ENCODE peak calls at places on chromosome 19, in four cellular contexts. D, Z, L and I are unnamed samples.

GRCh38 chr19:47541507-47541906 is 26.6 kb upstream of the NAPA start:
- DNase-seq in Z (no peak), L (no peak), D (no peak), I (no peak)

GRCh38 chr19:16650821-16651220 is 9.1 kb downstream of the SMIM7 start:
- DNase-seq in L (no peak), D (no peak), Z (no peak), I (no peak)

GRCh38 chr19:32870981-32871451 is 1.4 kb upstream of the SLC7A9 start:
- DNase-seq in Z (no peak), L (no peak), D (no peak), I (no peak)

GRCh38 chr19:38059897-38060296 is 152.9 kb downstream of the SIPA1L3 start:
- DNase-seq in D (no peak), Z (no peak), L (no peak), I (no peak)

GRCh38 chr19:1779604-1779973 is 26.3 kb downstream of the ONECUT3 start:
- DNase-seq in L (no peak), Z (no peak), D (no peak), I (no peak)

GRCh38 chr19:1621574-1621973 is 16.3 kb upstream of the UQCR11 start:
- DNase-seq in Z (no peak), D (no peak), L (no peak), I (no peak)

GRCh38 chr19:46514589-46515289 is 19.1 kb upstream of the PNMA8B start:
- DNase-seq in Z (no peak), L (no peak), D (no peak), I (no peak)

GRCh38 chr19:3365447-3366103 is 808 bp upstream of the NFIC start:
- DNase-seq in L (no peak), Z (no peak), D (no peak), I (no peak)

GRCh38 chr19:41815301-41815700 is 18.9 kb downstream of the CEACAM3 start:
- DNase-seq in L (no peak), Z (no peak), D (no peak), I (no peak)

GRCh38 chr19:4279530-4280422 is 710 bp downstream of the SHD start:
- DNase-seq in L (no peak), D (no peak), Z (no peak), I (no peak)

GRCh38 chr19:12727745-12728433 is 4.2 kb upstream of the TNPO2 start:
- DNase-seq in L (no peak), D (no peak), Z (no peak), I (no peak)

GRCh38 chr19:48006762-48007161 is 12.3 kb downstream of the ELSPBP1 start:
- DNase-seq in L (no peak), D (no peak), Z (no peak), I (peak; percentile 48)

GRCh38 chr19:45608948-45609347 is 6.9 kb upstream of the GPR4 start:
- DNase-seq in L (no peak), Z (no peak), D (no peak), I (no peak)

GRCh38 chr19:41734585-41734984 is 20.7 kb upstream of the CEACAM6 start:
- DNase-seq in L (no peak), D (peak; percentile 88), Z (no peak), I (no peak)

GRCh38 chr19:17865364-17866311 is 5.9 kb downstream of the RPL18A start:
- DNase-seq in D (peak; percentile 66), L (no peak), Z (no peak), I (peak; percentile 80)

GRCh38 chr19:49084206-49085019 is 838 bp upstream of the SNRNP70 start:
- DNase-seq in D (no peak), Z (no peak), L (no peak), I (no peak)

GRCh38 chr19:4647676-4648644 is 8.6 kb downstream of the TNFAIP8L1 start:
- DNase-seq in Z (no peak), L (no peak), D (no peak), I (no peak)

GRCh38 chr19:7908078-7908699 is 4.5 kb downstream of the MAP2K7 start:
- DNase-seq in D (no peak), Z (no peak), L (no peak), I (no peak)